ENCODE peak calls at places on chromosomes 11 and 22, in ten cellular contexts. R is PC-3; E is tibial nerve; W is astrocyte; L is activated B cell treated with CpG ODN at 0.5 μM for 24 hours; Z is NCI-H1105 treated with DMSO at 0.1 percent for 48 hours; U is activated naive CD8-positive, alpha-beta T cell treated with anti-CD3 and anti-CD28 coated beads, Interleukin-2, amount 50 U/mL, for 24 hours; Q is amygdala; C is LHCN-M2; H is fibroblast of lung. X is an unnamed sample.

GRCh38 chr22:23845661-23846469 is 7.1 kb upstream of the DERL3 start:
- DNase-seq in R (no peak), E (no peak), W (no peak), L (no peak), Z (no peak), U (no peak), Q (no peak), C (no peak), H (no peak), X (no peak)

GRCh38 chr11:76163289-76163880 is 42.9 kb downstream of the WNT11 start:
- DNase-seq in R (no peak), E (no peak), W (no peak), L (no peak), Z (no peak), U (no peak), Q (no peak), C (no peak), H (no peak), X (no peak)

GRCh38 chr11:1546536-1547466 is 25.3 kb downstream of the DUSP8 start:
- DNase-seq in R (peak; percentile 60), E (no peak), W (no peak), L (peak; percentile 50), Z (peak; percentile 58), U (peak; percentile 66), Q (peak; percentile 38), C (no peak), H (peak; percentile 23), X (no peak)

GRCh38 chr22:32044913-32045312 is 1.9 kb downstream of the SLC5A1 start:
- DNase-seq in R (peak; percentile 30), E (no peak), W (no peak), L (no peak), Z (peak; percentile 46), U (no peak), Q (no peak), C (no peak), H (no peak), X (no peak)

GRCh38 chr22:32324505-32325415 is 32.9 kb upstream of the RFPL3 start:
- DNase-seq in R (no peak), E (no peak), W (no peak), L (no peak), Z (no peak), U (no peak), Q (no peak), C (no peak), H (no peak), X (no peak)

GRCh38 chr11:116736763-116737162 is 36.0 kb downstream of the BUD13 start:
- DNase-seq in R (peak; percentile 51), E (no peak), W (no peak), L (no peak), Z (no peak), U (no peak), Q (no peak), C (peak; percentile 30), H (no peak), X (peak; percentile 15)

GRCh38 chr11:86999859-87000753 is 37.6 kb upstream of the TMEM135 start:
- DNase-seq in R (peak; percentile 81), E (no peak), W (peak; percentile 49), L (no peak), Z (no peak), U (no peak), Q (no peak), C (no peak), H (peak; percentile 64), X (peak; percentile 92)

GRCh38 chr22:19943665-19944026 is 2.0 kb upstream of the TXNRD2 start:
- DNase-seq in R (no peak), E (no peak), W (peak; percentile 83), L (no peak), Z (no peak), U (no peak), Q (no peak), C (peak; percentile 94), H (peak; percentile 89), X (no peak)

GRCh38 chr11:43969543-43969942 is 27.1 kb downstream of the C11orf96 start:
- DNase-seq in R (no peak), E (no peak), W (no peak), L (no peak), Z (peak; percentile 10), U (no peak), Q (no peak), C (no peak), H (no peak), X (no peak)

GRCh38 chr22:45246060-45246985 is 5.6 kb upstream of the KIAA0930 start:
- DNase-seq in R (peak; percentile 85), E (no peak), W (peak; percentile 98), L (no peak), Z (no peak), U (no peak), Q (no peak), C (peak; percentile 76), H (peak; percentile 99), X (peak; percentile 96)

GRCh38 chr11:102583437-102583836 is 41.7 kb downstream of the MMP20 start:
- DNase-seq in R (no peak), E (no peak), W (no peak), L (no peak), Z (no peak), U (no peak), Q (no peak), C (no peak), H (no peak), X (no peak)

GRCh38 chr11:128379587-128380279 is 207.6 kb downstream of the ETS1 start:
- DNase-seq in R (peak; percentile 71), E (no peak), W (no peak), L (no peak), Z (no peak), U (peak; percentile 16), Q (no peak), C (no peak), H (peak; percentile 13), X (no peak)

GRCh38 chr11:73931039-73931645 is 19.7 kb upstream of the DNAJB13 start:
- DNase-seq in R (peak; percentile 85), E (no peak), W (peak; percentile 65), L (no peak), Z (peak; percentile 73), U (no peak), Q (peak; percentile 29), C (peak; percentile 76), H (peak; percentile 77), X (peak; percentile 49)

GRCh38 chr11:58330861-58331260 is 28.0 kb downstream of the OR5B17 start:
- DNase-seq in R (peak; percentile 42), E (no peak), W (peak; percentile 74), L (no peak), Z (no peak), U (no peak), Q (no peak), C (peak; percentile 65), H (peak; percentile 81), X (no peak)

GRCh38 chr11:27234043-27234668 is 128.9 kb downstream of the CCDC34 start:
- DNase-seq in R (peak; percentile 56), E (no peak), W (peak; percentile 100), L (peak; percentile 23), Z (peak; percentile 46), U (no peak), Q (no peak), C (peak; percentile 100), H (peak; percentile 100), X (peak; percentile 64)